ENCODE peak calls at places on chromosome 18, in four cellular contexts. B is IMR-90, K is K562, L is HepG2. W is an unnamed sample.

GRCh38 chr18:79532690-79533058 is 136.9 kb downstream of the NFATC1 start:
- DNase-seq in B (no peak), K (no peak), L (no peak), W (no peak)

GRCh38 chr18:4107049-4107459 is 348.1 kb downstream of the DLGAP1 start:
- DNase-seq in B (no peak), K (no peak), L (no peak), W (no peak)

GRCh38 chr18:76167440-76167839 is 327.6 kb downstream of the ZNF516 start:
- DNase-seq in B (no peak), K (no peak), L (no peak), W (no peak)

GRCh38 chr18:7812431-7813063 is 245.4 kb downstream of the PTPRM start:
- DNase-seq in B (peak), K (no peak), L (peak), W (no peak)

GRCh38 chr18:33821503-33821902 is 243.5 kb downstream of the ASXL3 start:
- DNase-seq in B (peak), K (no peak), L (no peak), W (no peak)

GRCh38 chr18:9684901-9685738 is 23.0 kb upstream of the RAB31 start:
- DNase-seq in B (peak), K (no peak), L (no peak), W (no peak)

GRCh38 chr18:6752200-6752873 is 22.8 kb downstream of the ARHGAP28 start:
- DNase-seq in B (peak), K (no peak), L (no peak), W (no peak)

GRCh38 chr18:3983351-3983969 is 471.6 kb downstream of the DLGAP1 start:
- DNase-seq in B (peak), K (peak), L (no peak), W (peak)

GRCh38 chr18:2984703-2985261 is 28.2 kb downstream of the LPIN2 start:
- DNase-seq in B (no peak), K (no peak), L (peak), W (no peak)

GRCh38 chr18:6382968-6383367 is 31.7 kb downstream of the L3MBTL4 start:
- DNase-seq in B (no peak), K (no peak), L (no peak), W (no peak)

GRCh38 chr18:3595282-3596273 is 145.6 kb downstream of the TGIF1 start:
- DNase-seq in B (peak), K (peak), L (peak), W (no peak)

GRCh38 chr18:49899647-49900330 is 86.5 kb upstream of the ACAA2 start:
- DNase-seq in B (no peak), K (no peak), L (peak), W (no peak)
- TF ChIP-seq MAZ in B (no peak), K (no peak), L (no peak), W (no peak)

GRCh38 chr18:70291295-70291574 is 2.4 kb downstream of the SOCS6 start:
- DNase-seq in B (no peak), K (no peak), L (no peak), W (peak)

GRCh38 chr18:70290482-70291294 is 1.8 kb downstream of the SOCS6 start:
- DNase-seq in B (no peak), K (no peak), L (no peak), W (no peak)

GRCh38 chr18:70288171-70288850 is 534 bp upstream of the SOCS6 start:
- DNase-seq in B (peak), K (peak), L (peak), W (no peak)

GRCh38 chr18:70288851-70289328 is at the start of gene SOCS6:
- DNase-seq in B (peak), K (no peak), L (no peak), W (no peak)

GRCh38 chr18:70289351-70290330 is 796 bp downstream of the SOCS6 start:
- DNase-seq in B (peak), K (peak), L (no peak), W (no peak)
- TF ChIP-seq CEBPB in B (no peak), K (no peak), L (no peak), W (no peak)

GRCh38 chr18:74834424-74835309 is 237.0 kb downstream of the ZNF407 start:
- DNase-seq in B (peak), K (no peak), L (peak), W (no peak)

GRCh38 chr18:74832999-74833398 is 235.3 kb downstream of the ZNF407 start:
- DNase-seq in B (no peak), K (no peak), L (no peak), W (no peak)

GRCh38 chr18:74836296-74837139 is 238.8 kb downstream of the ZNF407 start:
- DNase-seq in B (peak), K (no peak), L (peak), W (no peak)

GRCh38 chr18:74832381-74832780 is 234.7 kb downstream of the ZNF407 start:
- DNase-seq in B (no peak), K (no peak), L (no peak), W (no peak)

DNA sequence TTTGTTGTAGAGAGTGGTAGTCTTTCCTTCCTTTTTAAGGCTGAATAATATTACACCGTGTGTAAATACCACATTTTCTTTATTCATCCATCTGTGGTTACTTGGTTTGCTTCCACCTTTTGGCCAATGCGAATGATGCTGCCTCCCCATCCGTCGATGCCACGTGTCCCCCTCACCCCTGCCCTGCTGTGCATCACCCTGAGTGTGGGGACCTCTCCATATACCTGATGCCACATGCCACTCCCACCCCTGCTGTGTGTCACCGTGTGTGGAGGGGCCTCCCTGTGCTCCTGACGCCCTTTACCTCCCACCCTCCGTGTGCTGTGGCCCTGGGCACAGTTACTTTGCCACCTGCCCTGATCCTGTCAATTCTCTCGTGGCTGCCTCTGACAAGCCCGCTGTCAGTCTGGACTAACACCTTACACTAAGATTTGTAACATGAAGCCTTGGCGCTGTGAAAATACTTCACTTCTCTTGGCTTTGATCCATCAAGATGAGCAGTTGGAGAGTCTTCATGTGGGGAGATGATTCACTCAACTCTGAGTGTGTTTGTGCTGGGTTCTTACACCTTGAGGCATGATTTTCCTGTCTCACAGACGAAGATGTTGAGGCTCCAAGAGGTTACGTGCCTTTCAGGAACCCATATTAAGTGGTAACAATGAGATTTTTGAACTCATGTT is 234.0 kb downstream of the ZNF407 start:
- DNase-seq in B (peak), K (no peak), L (no peak), W (no peak)
- TF ChIP-seq MAZ in B (no peak), K (no peak), L (no peak), W (no peak)

GRCh38 chr18:35241523-35241804 is 630 bp downstream of the ZNF397 start:
- DNase-seq in B (no peak), K (no peak), L (no peak), W (no peak)
- TF ChIP-seq CEBPB in B (no peak), K (no peak), L (no peak), W (no peak)

DNA sequence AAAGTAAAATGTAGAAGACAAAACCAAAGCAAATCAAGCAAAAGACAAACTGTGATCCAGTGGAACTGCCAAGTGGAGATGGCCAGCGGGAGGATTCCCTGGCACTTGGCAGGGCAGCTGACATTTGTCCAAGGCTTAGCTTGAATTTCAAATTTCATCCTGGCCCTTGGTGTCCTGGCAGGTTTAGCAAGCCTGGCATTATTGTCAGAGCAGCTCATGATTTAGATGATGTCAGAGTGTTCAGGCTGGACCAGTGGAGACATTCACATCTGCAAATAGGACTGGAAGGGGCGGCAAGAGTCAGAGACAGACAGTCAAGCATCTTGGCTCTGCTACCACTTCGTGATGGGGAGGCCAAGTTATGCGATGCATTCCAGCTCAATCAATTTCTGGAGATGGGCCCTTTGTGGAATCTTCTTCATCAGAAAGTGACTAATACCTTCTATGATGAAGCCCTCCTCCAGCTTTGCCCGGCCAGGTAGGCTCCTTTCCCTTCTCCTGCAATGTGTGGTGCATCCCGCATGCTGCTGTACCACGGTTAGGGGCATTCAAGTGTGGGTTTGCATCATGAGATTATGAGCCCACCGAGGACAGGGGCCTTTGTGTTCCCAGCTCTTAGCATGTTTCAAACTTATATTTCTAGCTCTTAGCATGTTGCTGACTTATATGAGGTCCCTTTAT is 199.7 kb downstream of the ANKRD30B start:
- DNase-seq in B (no peak), K (no peak), L (no peak), W (no peak)
- TF ChIP-seq MAZ in B (no peak), K (no peak), L (no peak), W (no peak)

DNA sequence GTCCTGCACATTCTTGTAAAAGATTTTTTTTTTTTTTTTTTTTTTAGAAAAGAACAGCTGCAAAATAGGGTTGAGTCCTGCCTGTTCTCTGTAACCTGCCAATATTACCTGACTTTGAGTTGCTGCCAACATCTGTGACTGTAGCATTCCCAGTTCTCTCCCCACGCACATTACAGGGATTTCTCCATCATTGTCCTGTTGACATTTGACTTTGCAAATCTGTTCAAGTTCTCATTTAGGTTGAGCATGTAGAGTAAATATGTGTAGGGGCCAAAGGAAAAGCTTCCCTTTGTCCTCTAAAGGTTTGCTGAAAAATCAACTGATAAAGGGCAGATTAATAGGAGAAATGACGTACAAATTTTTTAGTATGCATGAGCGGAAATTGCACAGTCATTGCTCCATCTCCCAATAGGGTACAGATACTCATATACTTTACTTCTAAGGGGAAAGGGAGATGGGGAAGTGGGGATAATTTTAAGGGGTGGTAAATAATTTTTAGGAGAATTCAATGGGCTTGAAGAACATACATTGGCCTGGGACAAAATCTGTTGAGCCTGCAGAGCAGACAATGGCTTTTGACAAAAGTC is 385.5 kb downstream of the PIK3C3 start:
- DNase-seq in B (no peak), K (no peak), L (peak), W (no peak)
- TF ChIP-seq CEBPB in B (no peak), K (no peak), L (no peak), W (no peak)

DNA sequence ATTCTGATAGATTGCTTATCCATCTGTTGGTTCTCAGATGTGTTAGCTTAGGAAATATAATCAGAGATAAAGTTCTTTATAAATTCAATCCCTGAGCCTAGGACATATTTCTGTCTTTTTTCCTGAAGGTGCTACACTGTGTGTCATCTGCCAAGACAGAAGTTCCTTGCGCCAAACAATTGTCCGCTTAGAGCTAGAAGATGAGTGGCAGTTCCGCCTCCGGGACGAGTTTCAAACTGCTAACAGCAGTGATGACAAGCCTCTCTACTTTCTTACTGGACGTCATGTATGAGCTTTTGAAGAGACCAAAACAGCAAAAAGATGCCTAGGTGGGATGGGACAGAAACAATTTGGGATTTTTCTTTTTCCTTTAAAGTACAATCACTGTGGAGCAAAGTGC is 78.0 kb downstream of the ESCO1 start:
- DNase-seq in B (no peak), K (no peak), L (no peak), W (no peak)
- TF ChIP-seq MAZ in B (no peak), K (no peak), L (no peak), W (no peak)

GRCh38 chr18:21112543-21113105 is 1.0 kb upstream of the ROCK1 start:
- DNase-seq in B (peak), K (peak), L (no peak), W (no peak)
- TF ChIP-seq CEBPB in B (no peak), K (no peak), L (no peak), W (no peak)

GRCh38 chr18:56712761-56713160 is 61.6 kb downstream of the WDR7 start:
- DNase-seq in B (no peak), K (no peak), L (no peak), W (no peak)

GRCh38 chr18:56715121-56715520 is 64.0 kb downstream of the WDR7 start:
- DNase-seq in B (no peak), K (no peak), L (no peak), W (no peak)

GRCh38 chr18:56711706-56712445 is 60.7 kb downstream of the WDR7 start:
- DNase-seq in B (no peak), K (no peak), L (no peak), W (no peak)

DNA sequence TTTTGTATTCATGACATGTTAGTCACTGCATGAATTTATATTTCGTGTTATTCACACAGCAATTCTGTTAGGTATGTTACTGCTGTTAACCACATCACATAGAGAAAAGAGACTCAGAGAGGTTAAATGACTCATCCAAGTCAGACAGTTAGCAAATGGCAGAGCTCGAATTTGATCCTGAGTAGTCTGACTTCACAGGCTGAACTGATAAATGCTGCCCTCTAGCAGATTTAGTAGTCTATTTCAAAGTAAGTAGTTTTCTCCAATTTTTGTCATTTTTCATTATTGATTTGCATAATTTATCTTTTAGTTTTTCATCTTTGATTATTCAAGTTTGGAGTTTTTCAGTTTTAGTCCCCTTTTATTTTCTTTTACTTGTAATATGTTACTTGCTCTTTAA is 58.3 kb downstream of the WDR7 start:
- DNase-seq in B (peak), K (peak), L (peak), W (peak)
- TF ChIP-seq MAZ in B (no peak), K (no peak), L (no peak), W (no peak)

GRCh38 chr18:45071959-45072358 is 391.3 kb downstream of the SETBP1 start:
- DNase-seq in B (no peak), K (no peak), L (no peak), W (no peak)
- TF ChIP-seq CEBPB in B (no peak), K (no peak), L (no peak), W (no peak)

W was measured in A549.